ENCODE peak calls at places on chromosome 19, in eight cellular contexts. Q, S, E, V, F, N, O and P are unnamed samples.

GRCh38 chr19:888615-889385 is 4.2 kb downstream of the MED16 start:
- DNase-seq in O (no peak), F (no peak), N (no peak), V (peak), Q (no peak), E (no peak), S (no peak), P (no peak)

GRCh38 chr19:47704656-47705055 is 8.6 kb upstream of the EHD2 start:
- DNase-seq in E (no peak), S (no peak), N (no peak), F (no peak), V (no peak), Q (no peak), O (no peak), P (no peak)

GRCh38 chr19:54518844-54519243 is 16.2 kb downstream of the LAIR2 start:
- DNase-seq in O (no peak), N (no peak), Q (no peak), F (no peak), V (peak), E (no peak), S (no peak), P (no peak)

GRCh38 chr19:35105047-35105410 is 10.6 kb upstream of the FXYD3 start:
- DNase-seq in N (no peak), O (no peak), S (no peak), Q (no peak), F (no peak), V (no peak), E (no peak), P (no peak)

GRCh38 chr19:30780032-30780431 is 407.8 kb downstream of the ZNF536 start:
- DNase-seq in O (no peak), F (no peak), Q (no peak), V (no peak), S (no peak), N (no peak), E (no peak), P (no peak)

GRCh38 chr19:16087940-16088339 is 11.6 kb downstream of the TPM4 start:
- DNase-seq in F (peak), N (no peak), Q (no peak), S (no peak), O (no peak), V (no peak), E (no peak), P (no peak)

GRCh38 chr19:23273022-23273593 is 22.9 kb upstream of the ZNF724 start:
- DNase-seq in V (no peak), N (no peak), F (no peak), Q (no peak), S (no peak), O (no peak), E (peak), P (no peak)

GRCh38 chr19:10420444-10421239 is at the start of gene PDE4A:
- DNase-seq in S (no peak), V (peak), F (no peak), N (no peak), E (peak), O (peak), Q (no peak), P (no peak)

GRCh38 chr19:34222386-34222785 is 32.0 kb upstream of the GARRE1 start:
- DNase-seq in S (no peak), F (no peak), N (no peak), O (no peak), E (no peak), V (no peak), Q (no peak), P (no peak)

GRCh38 chr19:3248728-3249315 is 24.4 kb downstream of the CELF5 start:
- DNase-seq in O (no peak), E (no peak), Q (no peak), V (no peak), S (no peak), F (no peak), N (no peak), P (no peak)

GRCh38 chr19:18020212-18021067 is 12.5 kb downstream of the ARRDC2 start:
- DNase-seq in O (no peak), F (peak), S (peak), V (no peak), E (no peak), Q (no peak), N (no peak), P (no peak)

GRCh38 chr19:9586764-9587163 is 2.5 kb upstream of the ZNF121 start:
- DNase-seq in S (no peak), F (peak), E (peak), V (peak), N (peak), Q (peak), O (peak), P (peak)

GRCh38 chr19:28372800-28373199 is 840.2 kb downstream of the UQCRFS1 start:
- DNase-seq in Q (no peak), O (no peak), N (no peak), V (no peak), F (no peak), E (no peak), S (no peak), P (no peak)

GRCh38 chr19:17500447-17501198 is 10.8 kb upstream of the PGLS start:
- DNase-seq in F (no peak), Q (no peak), E (no peak), S (no peak), V (no peak), O (no peak), N (no peak), P (no peak)

GRCh38 chr19:11164278-11164677 is 8.7 kb upstream of the SPC24 start:
- DNase-seq in O (no peak), E (no peak), S (no peak), N (no peak), Q (no peak), F (no peak), V (no peak), P (no peak)

GRCh38 chr19:10228925-10229324 is 2.2 kb downstream of the S1PR2 start:
- DNase-seq in E (peak), V (peak), O (peak), Q (peak), N (no peak), S (no peak), F (no peak), P (no peak)

GRCh38 chr19:17379221-17379631 is 2.1 kb upstream of the PLVAP start:
- DNase-seq in Q (no peak), N (no peak), S (no peak), F (no peak), V (no peak), E (no peak), O (no peak), P (no peak)